ENCODE peak calls at places on chromosomes 3 and 15, in four cellular contexts. V, S, O and F are unnamed samples.

GRCh38 chr3:97037294-97037943 is 223.0 kb downstream of the EPHA6 start:
- DNase-seq in V (no peak), S (no peak), O (no peak), F (no peak)

GRCh38 chr3:20051123-20051806 is 11.0 kb downstream of the KAT2B start:
- DNase-seq in V (no peak), S (no peak), O (no peak), F (no peak)

GRCh38 chr3:36480916-36481648 is 100.8 kb downstream of the STAC start:
- DNase-seq in O (no peak), V (peak), S (peak), F (no peak)

GRCh38 chr3:141000027-141000663 is 51.0 kb upstream of the SPSB4 start:
- DNase-seq in V (peak), S (no peak), O (peak), F (no peak)

GRCh38 chr15:28888302-28888894 is 2.6 kb downstream of the APBA2 start:
- DNase-seq in V (no peak), O (no peak), S (no peak), F (no peak)

GRCh38 chr15:101276501-101277037 is 716 bp downstream of the SELENOS start:
- DNase-seq in S (no peak), O (no peak), V (peak), F (no peak)

GRCh38 chr15:38207591-38207990 is 45.0 kb upstream of the SPRED1 start:
- DNase-seq in V (no peak), S (no peak), O (no peak), F (no peak)

GRCh38 chr15:57526615-57527014 is 65.1 kb upstream of the MYZAP start:
- DNase-seq in S (no peak), O (no peak), V (no peak), F (no peak)

GRCh38 chr3:124606180-124606579 is 124.1 kb upstream of the UMPS start:
- DNase-seq in S (no peak), V (no peak), O (peak), F (no peak)

GRCh38 chr3:47089605-47090004 is 74.3 kb downstream of the SETD2 start:
- DNase-seq in O (no peak), V (no peak), S (no peak), F (no peak)

GRCh38 chr3:157857461-157857860 is 248.8 kb downstream of the SHOX2 start:
- DNase-seq in V (no peak), O (no peak), S (no peak), F (no peak)

GRCh38 chr3:38805765-38806386 is 10.1 kb downstream of the SCN10A start:
- DNase-seq in O (peak), V (peak), S (no peak), F (peak)

GRCh38 chr3:151305081-151305777 is 11.4 kb downstream of the GPR87 start:
- DNase-seq in S (peak), V (peak), O (no peak), F (peak)

GRCh38 chr3:53941945-53942344 is 50.3 kb upstream of the SELENOK start:
- DNase-seq in S (no peak), V (no peak), O (no peak), F (no peak)

GRCh38 chr3:172359231-172359630 is 89.0 kb downstream of the GHSR start:
- DNase-seq in S (no peak), O (no peak), V (no peak), F (no peak)

GRCh38 chr3:181860243-181860642 is 148.5 kb downstream of the SOX2 start:
- DNase-seq in O (no peak), S (no peak), V (no peak), F (no peak)
- H3K4me3 ChIP-seq in O (no peak), S (no peak), V (no peak), F (no peak)

GRCh38 chr3:130896101-130896500 is 2.2 kb downstream of the ATP2C1 start:
- DNase-seq in S (no peak), O (no peak), V (no peak), F (no peak)
- H3K4me3 ChIP-seq in S (peak), O (no peak), V (no peak), F (no peak)

DNA sequence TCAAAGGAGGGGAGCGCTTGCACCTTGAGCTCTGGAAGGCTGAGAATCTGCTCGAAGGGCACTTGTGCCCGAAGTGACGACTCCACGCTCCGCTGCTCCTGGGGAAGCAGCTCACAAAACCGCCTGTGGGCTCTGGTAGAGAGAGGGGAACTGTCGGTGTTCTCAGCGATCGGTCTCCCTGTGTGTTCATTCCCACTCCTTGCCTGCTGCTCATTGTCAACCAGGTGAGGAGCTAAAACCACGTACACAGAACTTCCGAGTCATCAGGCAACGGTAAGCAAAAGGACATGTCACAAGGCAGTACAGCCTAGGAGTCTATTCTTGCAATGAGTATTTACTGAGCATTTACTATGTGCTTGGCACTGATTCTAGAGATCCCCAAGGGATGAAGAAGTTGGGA is 1.5 kb downstream of the CIB1 start:
- DNase-seq in V (peak), O (no peak), S (no peak), F (no peak)
- H3K4me3 ChIP-seq in V (no peak), O (peak), S (no peak), F (no peak)

GRCh38 chr3:133441867-133442270 is 42.0 kb downstream of the BFSP2 start:
- DNase-seq in V (no peak), O (no peak), S (no peak), F (no peak)
- H3K4me3 ChIP-seq in V (no peak), O (no peak), S (no peak), F (no peak)

GRCh38 chr15:59687831-59688230 is 1.3 kb downstream of the BNIP2 start:
- DNase-seq in V (peak), S (no peak), O (no peak), F (no peak)

GRCh38 chr15:59685737-59686297 is 3.3 kb downstream of the BNIP2 start:
- DNase-seq in V (peak), O (no peak), S (no peak), F (no peak)

GRCh38 chr15:59688888-59689625 is at the start of gene BNIP2:
- DNase-seq in S (peak), O (peak), V (peak), F (peak)

GRCh38 chr15:59688383-59688887 is 685 bp downstream of the BNIP2 start:
- DNase-seq in O (no peak), S (no peak), V (peak), F (no peak)

DNA sequence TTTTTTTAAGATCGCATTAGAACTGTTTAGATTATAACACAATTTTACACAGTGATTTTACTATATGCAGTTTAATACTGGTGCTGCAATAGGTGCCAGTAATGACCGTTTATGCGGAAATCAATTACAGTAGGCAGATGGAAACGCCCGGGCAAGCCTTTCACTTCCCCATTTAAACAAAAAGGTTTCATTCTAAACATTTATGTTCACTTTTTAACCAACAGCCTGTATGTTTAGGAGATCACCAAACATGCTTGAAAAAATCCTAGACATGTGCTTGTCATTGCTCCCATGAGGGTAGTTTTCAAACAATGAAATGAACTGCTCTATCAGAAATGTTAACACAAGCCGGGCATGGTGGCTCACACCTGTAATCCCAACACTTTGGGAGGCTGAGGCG is 2.7 kb downstream of the BNIP2 start:
- DNase-seq in S (no peak), O (no peak), V (no peak), F (no peak)
- H3K4me3 ChIP-seq in S (no peak), O (peak), V (no peak), F (no peak)

DNA sequence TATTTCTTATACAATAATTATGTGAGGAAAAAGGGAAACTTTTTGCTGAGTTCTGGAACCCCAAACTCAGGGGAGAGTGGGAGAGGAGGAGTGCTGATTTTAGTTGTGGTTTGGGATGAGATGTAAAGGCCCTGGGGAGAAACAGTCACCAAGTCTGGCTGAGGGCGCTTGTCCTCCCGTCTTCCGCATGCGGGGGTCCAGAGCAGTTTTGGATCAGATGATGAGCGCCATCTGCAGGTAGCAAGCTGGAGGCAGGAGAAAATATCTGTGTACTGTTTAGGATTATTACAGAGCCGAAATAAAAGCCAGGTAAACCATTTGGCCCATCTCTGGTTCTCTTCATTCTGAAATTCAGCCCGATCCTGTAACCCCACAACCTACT is 1.6 kb upstream of the PARP14 start:
- DNase-seq in O (peak), V (peak), S (peak), F (peak)
- H3K4me3 ChIP-seq in O (peak), V (peak), S (peak), F (peak)

GRCh38 chr3:56683122-56683817 is at the start of gene TASOR:
- DNase-seq in V (peak), S (no peak), O (peak), F (peak)

GRCh38 chr3:56684029-56684428 is 964 bp upstream of the TASOR start:
- DNase-seq in V (no peak), S (no peak), O (no peak), F (no peak)

GRCh38 chr3:56681963-56682457 is 1.1 kb downstream of the TASOR start:
- DNase-seq in S (no peak), V (no peak), O (no peak), F (no peak)

GRCh38 chr3:56680054-56680453 is 3.0 kb downstream of the TASOR start:
- DNase-seq in S (no peak), V (no peak), O (no peak), F (no peak)

GRCh38 chr3:56682458-56683121 is 475 bp downstream of the TASOR start:
- DNase-seq in S (no peak), V (peak), O (peak), F (peak)
- H3K4me3 ChIP-seq in S (peak), V (peak), O (peak), F (peak)

GRCh38 chr3:138945646-138946553 is 1.0 kb downstream of the FOXL2 start:
- DNase-seq in O (no peak), V (peak), S (no peak), F (no peak)
- H3K4me3 ChIP-seq in O (peak), V (peak), S (peak), F (peak)

DNA sequence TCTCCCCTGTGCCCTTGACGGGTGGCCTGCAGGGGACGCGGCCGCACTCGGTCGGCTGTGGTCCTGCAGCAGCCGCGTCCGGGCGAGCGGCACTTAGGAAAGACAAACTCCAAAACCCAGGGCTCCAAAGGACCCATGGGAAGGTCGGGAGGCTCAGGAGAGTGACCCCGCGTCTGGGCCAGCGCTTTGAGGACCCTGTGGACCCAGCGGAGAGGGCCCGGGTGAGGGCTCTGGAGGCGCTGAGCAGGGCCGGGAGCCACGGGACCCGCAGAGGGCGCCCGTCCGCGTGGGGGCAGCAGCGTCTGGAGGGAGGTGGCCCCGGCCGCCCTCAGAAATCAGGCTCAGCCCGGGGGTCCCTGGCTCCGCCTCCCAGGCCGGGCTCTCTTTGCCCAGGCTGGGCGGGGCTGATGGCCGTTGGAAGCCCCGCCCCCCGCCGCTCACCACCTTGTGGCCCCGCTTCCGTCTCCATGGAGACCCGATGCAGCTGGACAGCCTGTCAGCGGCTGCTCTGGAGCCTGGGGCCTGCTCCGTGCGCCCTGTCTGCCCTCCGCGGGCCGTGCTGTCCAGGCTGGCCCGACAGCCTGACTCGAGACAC is 34.6 kb upstream of the RPL32 start:
- DNase-seq in O (peak), V (peak), S (no peak), F (no peak)
- H3K4me3 ChIP-seq in O (peak), V (peak), S (peak), F (peak)

GRCh38 chr3:10816019-10816862 is at the start of gene SLC6A11:
- DNase-seq in O (no peak), S (no peak), V (no peak), F (no peak)
- H3K4me3 ChIP-seq in O (peak), S (no peak), V (no peak), F (no peak)